ENCODE peak calls at places on chromosome 4, in nine cellular contexts. I, N, U, M, J, Q, Y, K and S are unnamed samples.

GRCh38 chr4:150321113-150321512 is 242.9 kb downstream of the DCLK2 start:
- DNase-seq in M (no peak), N (no peak), Q (no peak), J (no peak), K (no peak), I (no peak), Y (no peak), U (no peak), S (no peak)

GRCh38 chr4:54225671-54226398 is 3.3 kb upstream of the PDGFRA start:
- DNase-seq in K (no peak), N (no peak), Q (no peak), Y (peak), I (no peak), M (peak), U (no peak), J (peak), S (peak)

GRCh38 chr4:148092316-148093014 is 349.7 kb downstream of the NR3C2 start:
- DNase-seq in N (no peak), M (peak), I (no peak), K (no peak), J (no peak), Q (no peak), U (no peak), Y (no peak), S (no peak)

GRCh38 chr4:126708716-126709115 is 924.0 kb upstream of the INTU start:
- DNase-seq in J (no peak), K (no peak), N (no peak), Y (no peak), Q (no peak), U (no peak), I (no peak), M (no peak), S (peak)

GRCh38 chr4:98334461-98334860 is 73.3 kb downstream of the RAP1GDS1 start:
- DNase-seq in J (no peak), Y (no peak), U (no peak), K (no peak), N (no peak), M (no peak), Q (no peak), I (no peak), S (no peak)

GRCh38 chr4:105471566-105472176 is 2.2 kb downstream of the PPA2 start:
- DNase-seq in M (peak), U (peak), I (peak), K (peak), Q (peak), J (peak), N (no peak), Y (peak), S (peak)

GRCh38 chr4:4396628-4397440 is 9.9 kb downstream of the NSG1 start:
- DNase-seq in J (peak), U (no peak), K (no peak), Y (no peak), M (peak), Q (no peak), N (no peak), I (no peak), S (peak)

GRCh38 chr4:926538-926937 is 5.6 kb downstream of the GAK start:
- DNase-seq in U (no peak), Q (no peak), Y (peak), K (no peak), N (no peak), I (no peak), J (peak), M (no peak), S (no peak)

GRCh38 chr4:108690738-108691137 is 40.3 kb downstream of the OSTC start:
- DNase-seq in K (no peak), M (peak), Y (no peak), N (no peak), I (no peak), Q (no peak), U (no peak), J (peak), S (peak)

DNA sequence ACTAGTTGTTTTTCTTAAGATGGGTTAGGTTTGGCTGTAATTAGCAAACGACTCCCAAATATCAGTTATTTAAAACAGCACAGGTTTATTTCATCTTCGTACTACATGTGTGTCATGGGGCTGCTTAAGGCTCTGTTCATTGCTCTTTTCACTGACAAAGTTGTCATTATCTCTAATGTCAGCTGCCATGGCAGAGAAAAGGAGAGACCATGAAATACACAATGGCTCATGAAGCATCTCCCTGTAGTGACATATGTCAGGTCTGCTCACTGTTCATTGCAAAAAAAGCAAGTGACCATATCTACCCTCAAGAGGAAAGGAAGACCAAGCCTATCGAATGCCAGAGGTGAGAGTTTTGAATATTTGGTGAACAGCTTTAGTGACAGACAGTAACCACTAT is 52.2 kb upstream of the PCDH7 start:
- DNase-seq in K (no peak), N (no peak), J (no peak), Y (no peak), I (no peak), U (no peak), Q (no peak), M (no peak), S (no peak)
- H3K4me3 ChIP-seq in K (no peak), N (no peak), J (no peak), Y (no peak), I (no peak), U (no peak), Q (no peak), M (no peak), S (no peak)

DNA sequence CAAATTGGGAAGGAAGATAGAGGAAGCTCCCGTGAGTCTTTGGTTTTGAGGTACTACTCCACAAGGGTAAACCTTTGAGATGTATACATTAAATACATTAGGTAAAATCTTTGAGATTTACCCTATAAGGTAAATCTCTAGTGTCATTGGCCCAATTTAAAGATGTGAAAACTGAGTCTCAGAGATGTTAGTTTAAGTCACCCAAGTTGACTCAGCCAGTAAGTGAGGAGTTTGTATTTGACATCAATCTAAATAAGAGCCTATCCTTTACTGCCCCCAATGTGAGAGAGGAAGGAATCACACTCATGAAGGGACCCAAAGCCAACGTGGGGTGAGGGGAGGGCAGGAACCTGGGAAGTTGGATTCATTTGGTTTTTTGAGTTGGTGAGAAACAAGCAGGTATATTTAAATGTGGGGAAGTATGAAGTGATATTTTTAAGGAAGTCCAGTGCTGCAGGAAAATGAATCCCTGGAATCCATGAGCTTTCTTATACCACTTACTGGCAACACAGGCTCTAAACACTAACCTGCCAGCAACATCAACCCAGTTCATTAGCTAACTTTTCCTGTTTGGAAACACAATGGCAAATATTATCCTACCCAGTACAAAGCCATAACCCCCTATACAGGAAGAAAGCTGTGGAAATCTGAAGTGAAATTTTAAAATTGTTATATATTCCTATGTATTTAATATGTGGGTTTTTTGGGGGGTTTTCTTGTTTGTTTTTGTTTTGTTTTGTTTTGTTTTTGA is 55.3 kb downstream of the PALLD start:
- DNase-seq in J (no peak), I (no peak), K (no peak), Y (no peak), M (no peak), U (no peak), N (no peak), Q (no peak), S (peak)
- TF ChIP-seq CTCF in J (peak), I (peak), K (no peak), Y (no peak), M (peak), U (no peak), N (no peak), Q (no peak), S (peak)

GRCh38 chr4:151324449-151325319 is 721 bp downstream of the SH3D19 start:
- DNase-seq in M (peak), Y (peak), N (peak), U (peak), Q (peak), K (peak), J (peak), I (peak), S (peak)

GRCh38 chr4:151325320-151326246 is at the start of gene SH3D19:
- DNase-seq in Y (peak), U (peak), M (peak), Q (peak), N (peak), I (peak), J (peak), K (peak), S (peak)

GRCh38 chr4:151321586-151321985 is 3.8 kb downstream of the SH3D19 start:
- DNase-seq in N (no peak), Q (no peak), M (no peak), I (no peak), U (no peak), J (no peak), K (no peak), Y (no peak), S (no peak)

GRCh38 chr4:151324124-151324448 is 1.3 kb downstream of the SH3D19 start:
- DNase-seq in J (no peak), N (no peak), M (no peak), I (no peak), Q (no peak), Y (no peak), K (no peak), U (no peak), S (no peak)

DNA sequence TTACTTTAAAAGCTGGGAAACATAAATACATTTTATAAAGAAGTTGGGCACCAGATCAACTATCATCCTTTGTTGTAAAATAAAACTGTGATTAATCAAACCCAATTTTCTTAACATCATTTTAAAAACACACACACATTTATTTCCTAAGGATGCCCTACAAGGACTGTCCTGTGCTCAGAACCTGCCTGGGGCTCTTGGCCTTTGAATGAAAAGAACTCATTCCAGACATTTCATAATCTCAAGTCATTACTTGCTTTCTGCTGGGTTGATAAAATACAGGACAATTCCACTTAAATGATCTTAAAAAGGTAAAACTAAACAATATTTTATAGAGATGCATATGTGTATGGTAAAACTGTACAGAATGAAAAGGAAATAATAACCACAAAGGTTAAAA is 2.8 kb downstream of the SH3D19 start:
- DNase-seq in M (peak), U (no peak), Y (no peak), N (no peak), Q (peak), I (no peak), K (no peak), J (peak), S (peak)
- H3K4me3 ChIP-seq in M (no peak), U (peak), Y (peak), N (no peak), Q (no peak), I (no peak), K (no peak), J (no peak), S (no peak)

DNA sequence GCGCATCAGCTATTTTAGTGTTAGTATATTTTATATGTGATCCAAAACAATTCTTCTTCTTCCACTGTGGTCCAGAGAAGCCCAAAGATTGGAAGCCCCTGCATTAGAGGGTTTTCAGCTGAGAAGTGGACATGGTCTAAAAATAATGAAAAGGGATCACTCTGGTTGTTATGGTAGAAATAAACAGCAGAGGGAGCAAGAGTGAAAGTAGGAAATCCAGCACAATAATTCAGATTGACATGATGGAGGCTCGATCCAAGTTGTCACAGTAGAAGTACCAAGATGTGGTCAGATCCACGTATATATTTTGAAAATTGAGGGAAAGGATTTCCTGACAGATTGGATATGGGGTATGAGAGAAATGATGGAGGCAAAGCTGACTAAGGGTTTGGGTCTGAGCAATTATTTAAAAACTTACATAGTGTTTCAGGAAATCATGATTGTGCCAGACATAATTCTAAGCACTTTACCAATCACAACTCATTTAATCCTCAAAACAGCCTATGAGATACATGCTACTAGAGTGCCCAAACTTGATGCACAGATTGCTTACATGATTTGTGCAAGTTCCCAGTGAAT is 17.0 kb upstream of the TMEM144 start:
- DNase-seq in I (no peak), M (peak), Q (peak), U (no peak), N (no peak), J (peak), K (no peak), Y (peak), S (peak)
- TF ChIP-seq CTCF in I (peak), M (peak), Q (peak), U (peak), N (peak), J (peak), K (peak), Y (peak), S (peak)